ENCODE peak calls at places on chromosomes 11 and 22, in five cellular contexts. U is H4; E is MM.1S; O is NCI-H1092; R is activated T-cell treated with anti-CD3 and anti-CD28 coated beads, Interleukin-2, amount 50 U/mL, for 72 hours. K is an unnamed sample.

GRCh38 chr11:126522152-126522551 is 166.7 kb downstream of the ST3GAL4 start:
- DNase-seq in U (no peak), E (no peak), O (no peak), R (no peak), K (peak)

GRCh38 chr11:76626921-76627391 is 43.6 kb downstream of the LRRC32 start:
- DNase-seq in U (peak), E (peak), O (no peak), R (peak), K (peak)

GRCh38 chr11:22234743-22235142 is 41.9 kb downstream of the ANO5 start:
- DNase-seq in U (no peak), E (no peak), O (no peak), R (no peak), K (no peak)

GRCh38 chr22:29306830-29307657 is 594 bp downstream of the GAS2L1 start:
- DNase-seq in U (peak), E (peak), O (no peak), R (peak), K (peak)

GRCh38 chr11:34747261-34747660 is 126.4 kb downstream of the EHF start:
- DNase-seq in U (no peak), E (no peak), O (no peak), R (no peak), K (no peak)

GRCh38 chr11:72235351-72236057 is 8.5 kb downstream of the PHOX2A start:
- DNase-seq in U (no peak), E (no peak), O (no peak), R (no peak), K (no peak)

GRCh38 chr11:17012712-17013547 is 1.3 kb downstream of the PLEKHA7 start:
- DNase-seq in U (no peak), E (no peak), O (no peak), R (no peak), K (no peak)

GRCh38 chr11:3639841-3640240 is 2.0 kb downstream of the ART5 start:
- DNase-seq in U (no peak), E (no peak), O (no peak), R (no peak), K (no peak)

GRCh38 chr22:33807465-33807864 is 112.8 kb downstream of the LARGE1 start:
- DNase-seq in U (no peak), E (no peak), O (no peak), R (no peak), K (no peak)